ENCODE peak calls at places on chromosomes 6 and 20, in seven cellular contexts. C, V, B, E, M, N and U are unnamed samples.

GRCh38 chr6:14231546-14232280 is 114.1 kb downstream of the CD83 start:
- DNase-seq in C (no peak), E (no peak), M (no peak), V (no peak), B (no peak), N (no peak), U (no peak)

GRCh38 chr6:132354517-132355167 is 46.6 kb downstream of the MOXD1 start:
- DNase-seq in B (no peak), E (no peak), C (no peak), M (peak; percentile 80), V (no peak), N (no peak), U (no peak)

GRCh38 chr6:145886228-145886956 is 71.8 kb upstream of the FBXO30 start:
- DNase-seq in E (no peak), M (no peak), V (no peak), N (no peak), B (no peak), C (no peak), U (no peak)

GRCh38 chr6:110053395-110054240 is 75.5 kb downstream of the GPR6 start:
- DNase-seq in E (no peak), B (peak; percentile 36), M (no peak), V (no peak), N (no peak), C (no peak), U (no peak)

GRCh38 chr20:62735331-62735821 is 26.7 kb downstream of the NTSR1 start:
- DNase-seq in C (no peak), V (no peak), N (no peak), M (no peak), B (no peak), E (no peak), U (peak; percentile 61)

GRCh38 chr20:30168025-30168799 is 1089.3 kb upstream of the DEFB115 start:
- DNase-seq in M (no peak), B (no peak), E (peak; percentile 16), N (peak; percentile 21), C (no peak), V (no peak), U (no peak)

GRCh38 chr20:17524551-17524950 is 6.6 kb downstream of the BFSP1 start:
- DNase-seq in C (no peak), N (no peak), E (no peak), V (no peak), B (no peak), M (no peak), U (no peak)

GRCh38 chr6:110529355-110529754 is 52.9 kb upstream of the SLC22A16 start:
- DNase-seq in M (no peak), N (no peak), E (no peak), V (no peak), C (no peak), B (no peak), U (no peak)

GRCh38 chr6:4295058-4295788 is 159.8 kb upstream of the ECI2 start:
- DNase-seq in M (no peak), N (no peak), E (no peak), V (no peak), B (no peak), C (no peak), U (no peak)

GRCh38 chr6:96153775-96154174 is 138.0 kb downstream of the FUT9 start:
- DNase-seq in C (no peak), E (no peak), N (no peak), B (no peak), M (no peak), V (no peak), U (no peak)

GRCh38 chr6:132768051-132768517 is 10.4 kb upstream of the VNN2 start:
- DNase-seq in N (peak; percentile 56), M (peak; percentile 33), E (no peak), C (no peak), V (peak; percentile 82), B (peak; percentile 52), U (no peak)

GRCh38 chr20:23874747-23875146 is 4.8 kb downstream of the CST5 start:
- DNase-seq in M (no peak), N (no peak), B (no peak), E (no peak), V (no peak), C (no peak), U (no peak)

GRCh38 chr6:6592836-6593235 is 4.3 kb downstream of the LY86 start:
- DNase-seq in N (no peak), M (no peak), B (no peak), V (no peak), C (no peak), E (no peak), U (no peak)

GRCh38 chr6:137775720-137776119 is 91.3 kb upstream of the TNFAIP3 start:
- DNase-seq in V (no peak), E (no peak), C (no peak), N (no peak), B (no peak), M (no peak), U (no peak)

GRCh38 chr20:62141397-62142251 is 1.6 kb downstream of the PSMA7 start:
- DNase-seq in E (no peak), V (no peak), B (no peak), M (no peak), C (no peak), N (no peak), U (no peak)

GRCh38 chr6:75266716-75267291 is 17.8 kb downstream of the TMEM30A start:
- DNase-seq in V (no peak), E (no peak), C (no peak), B (no peak), M (no peak), N (no peak), U (no peak)

GRCh38 chr6:96926425-96926824 is 1.9 kb downstream of the KLHL32 start:
- DNase-seq in N (no peak), C (no peak), E (no peak), V (no peak), M (no peak), B (no peak), U (no peak)

GRCh38 chr20:905999-906520 is 10.1 kb downstream of the ANGPT4 start:
- DNase-seq in N (no peak), V (no peak), C (no peak), B (no peak), E (no peak), M (no peak), U (no peak)

GRCh38 chr20:48722737-48723191 is 105.0 kb downstream of the PREX1 start:
- DNase-seq in M (no peak), V (no peak), B (no peak), E (no peak), C (no peak), N (no peak), U (no peak)

GRCh38 chr6:9138856-9139426 is 703.6 kb upstream of the SLC35B3 start:
- DNase-seq in B (no peak), V (no peak), C (no peak), N (no peak), E (no peak), M (no peak), U (no peak)

GRCh38 chr20:11001767-11002540 is 328.2 kb upstream of the JAG1 start:
- DNase-seq in E (no peak), C (no peak), V (no peak), N (no peak), B (no peak), M (no peak), U (no peak)

GRCh38 chr6:162907876-162908481 is 180.2 kb downstream of the PACRG start:
- DNase-seq in M (no peak), B (no peak), N (no peak), V (no peak), C (no peak), E (no peak), U (no peak)

DNA sequence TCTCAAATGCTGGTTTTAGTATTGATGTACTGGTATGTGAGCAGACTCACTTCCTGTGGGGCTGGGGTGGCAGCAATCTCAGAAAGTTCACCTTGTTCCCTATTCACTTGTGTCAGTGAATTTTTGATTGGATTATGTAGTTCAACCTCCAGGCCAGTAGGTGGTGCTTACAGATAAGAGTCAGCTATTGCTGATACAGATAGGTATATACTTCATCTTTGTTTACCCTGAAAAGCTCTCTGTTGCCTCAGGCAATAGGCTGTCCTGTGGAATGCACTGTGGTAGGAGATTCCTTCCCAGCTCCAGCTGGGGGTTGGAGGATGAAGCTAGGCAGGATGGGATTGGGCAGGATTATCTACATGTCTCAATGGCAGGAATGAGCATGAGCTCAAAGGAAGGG is 851.2 kb upstream of the EYS start:
- DNase-seq in V (no peak), E (no peak), C (no peak), M (no peak), N (no peak), B (no peak), U (no peak)
- TF ChIP-seq CTCF in V (peak; percentile 17), E (no peak), C (peak; percentile 51), M (no peak), N (no peak), B (peak; percentile 39), U (peak; percentile 19)

GRCh38 chr6:159456349-159456748 is 236.7 kb downstream of the SOD2 start:
- DNase-seq in B (no peak), V (no peak), N (no peak), E (no peak), M (no peak), C (no peak), U (no peak)

GRCh38 chr6:159451051-159451450 is 242.0 kb downstream of the SOD2 start:
- DNase-seq in B (no peak), E (no peak), V (no peak), M (no peak), C (no peak), N (no peak), U (no peak)

GRCh38 chr6:159461266-159461665 is 231.8 kb downstream of the SOD2 start:
- DNase-seq in N (no peak), E (no peak), C (no peak), M (no peak), V (no peak), B (no peak), U (no peak)

GRCh38 chr6:159460476-159460875 is 232.6 kb downstream of the SOD2 start:
- DNase-seq in B (no peak), E (no peak), C (no peak), N (no peak), V (no peak), M (no peak), U (no peak)

DNA sequence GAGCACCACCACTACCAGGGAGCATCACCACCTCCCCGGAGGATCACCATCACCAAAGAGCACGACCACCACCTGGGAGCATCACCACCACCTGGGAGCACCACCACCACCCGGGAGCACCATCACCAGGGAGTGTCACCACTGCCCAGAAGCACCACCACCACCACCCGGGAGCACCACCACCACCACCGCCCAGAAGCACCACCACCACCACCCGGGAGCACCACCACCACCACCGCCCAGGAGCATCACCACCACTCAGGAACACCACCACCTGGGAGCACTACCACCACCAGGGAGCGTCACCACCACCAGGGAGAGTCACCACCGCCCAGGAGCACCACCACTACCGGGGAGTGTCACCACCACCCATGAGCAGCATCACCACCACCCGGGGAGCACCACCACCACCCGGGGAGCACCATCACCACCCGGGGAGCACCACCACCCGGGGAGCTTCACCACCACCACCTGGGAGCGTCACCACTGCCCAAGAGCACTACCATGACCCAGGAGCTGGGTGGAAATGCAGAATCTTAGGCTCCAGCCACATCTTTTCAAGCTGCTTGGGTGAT is 237.3 kb downstream of the SOD2 start:
- DNase-seq in E (no peak), C (no peak), N (no peak), M (no peak), V (no peak), B (no peak), U (no peak)
- TF ChIP-seq CTCF in E (no peak), C (no peak), N (no peak), M (no peak), V (no peak), B (no peak), U (no peak)

GRCh38 chr6:170522565-170523183 is 30.4 kb downstream of the PSMB1 start:
- DNase-seq in M (no peak), B (peak; percentile 29), E (no peak), N (no peak), V (no peak), C (no peak), U (no peak)
- TF ChIP-seq CTCF in M (no peak), B (no peak), E (no peak), N (no peak), V (peak; percentile 64), C (peak; percentile 66), U (peak; percentile 55)

GRCh38 chr20:46582648-46583047 is 32.2 kb upstream of the OCSTAMP start:
- DNase-seq in B (no peak), E (no peak), M (no peak), V (no peak), N (no peak), C (no peak), U (no peak)
- TF ChIP-seq CTCF in B (no peak), E (no peak), M (no peak), V (peak; percentile 29), N (no peak), C (no peak), U (no peak)